ENCODE peak calls at places on chromosomes 7 and 10, in nine cellular contexts. R, X, D, J, S, Q, P, Y and M are unnamed samples.

GRCh38 chr10:97915761-97916160 is 66.1 kb downstream of the GOLGA7B start:
- DNase-seq in R (no peak), X (no peak), D (no peak), J (no peak), S (no peak), Q (no peak), P (no peak), Y (no peak), M (no peak)

GRCh38 chr10:123878666-123879311 is 12.8 kb downstream of the CPXM2 start:
- DNase-seq in R (no peak), X (no peak), D (no peak), J (no peak), S (no peak), Q (no peak), P (no peak), Y (no peak), M (no peak)

GRCh38 chr10:28925154-28925663 is 247.9 kb downstream of the BAMBI start:
- DNase-seq in R (no peak), X (no peak), D (no peak), J (no peak), S (no peak), Q (no peak), P (no peak), Y (no peak), M (no peak)

GRCh38 chr7:105940111-105940510 is 23.0 kb upstream of the CDHR3 start:
- DNase-seq in R (no peak), X (peak), D (no peak), J (no peak), S (no peak), Q (no peak), P (no peak), Y (no peak), M (no peak)

GRCh38 chr10:3095373-3096139 is 28.2 kb downstream of the PFKP start:
- DNase-seq in R (peak), X (no peak), D (no peak), J (no peak), S (no peak), Q (peak), P (peak), Y (peak), M (peak)

GRCh38 chr10:83012866-83013265 is 1126.4 kb upstream of the GHITM start:
- DNase-seq in R (peak), X (peak), D (no peak), J (no peak), S (no peak), Q (no peak), P (no peak), Y (no peak), M (no peak)

GRCh38 chr10:130836344-130836743 is 475.2 kb downstream of the TCERG1L start:
- DNase-seq in R (no peak), X (no peak), D (no peak), J (no peak), S (no peak), Q (no peak), P (no peak), Y (no peak), M (no peak)

GRCh38 chr10:50027195-50027594 is 39.0 kb downstream of the AGAP6 start:
- DNase-seq in R (no peak), X (no peak), D (no peak), J (no peak), S (no peak), Q (no peak), P (no peak), Y (no peak), M (no peak)

GRCh38 chr7:8190121-8190895 is 71.7 kb downstream of the ICA1 start:
- DNase-seq in R (peak), X (peak), D (peak), J (no peak), S (peak), Q (peak), P (peak), Y (no peak), M (peak)

GRCh38 chr10:45398595-45398994 is 24.6 kb downstream of the ALOX5 start:
- DNase-seq in R (no peak), X (no peak), D (no peak), J (no peak), S (no peak), Q (no peak), P (no peak), Y (no peak), M (no peak)

GRCh38 chr7:7956531-7957221 is 11.9 kb upstream of the GLCCI1 start:
- DNase-seq in R (peak), X (no peak), D (no peak), J (no peak), S (no peak), Q (no peak), P (no peak), Y (no peak), M (no peak)

GRCh38 chr7:116021237-116021636 is 9.3 kb downstream of the TFEC start:
- DNase-seq in R (no peak), X (no peak), D (no peak), J (no peak), S (no peak), Q (no peak), P (no peak), Y (no peak), M (no peak)